ENCODE peak calls at places on chromosomes 13 and 19, in four cellular contexts. S is H1, F is K562, V is HepG2. E is an unnamed sample.

GRCh38 chr19:7986321-7987083 is 18.9 kb downstream of the ELAVL1 start:
- DNase-seq in V (no peak), S (no peak), F (no peak), E (no peak)

GRCh38 chr19:29809795-29810503 is 1.8 kb upstream of the CCNE1 start:
- DNase-seq in S (no peak), F (no peak), V (no peak), E (no peak)

GRCh38 chr13:20609145-20609544 is 42.2 kb downstream of the IFT88 start:
- DNase-seq in V (no peak), F (no peak), S (no peak), E (no peak)

GRCh38 chr19:738509-739128 is 12.3 kb upstream of the MISP start:
- DNase-seq in V (peak; percentile 88), F (no peak), S (no peak), E (no peak)

GRCh38 chr19:6103217-6103644 is 7.1 kb downstream of the RFX2 start:
- DNase-seq in S (no peak), V (no peak), F (no peak), E (no peak)

GRCh38 chr19:56751078-56751489 is 79.5 kb upstream of the ZNF835 start:
- DNase-seq in F (no peak), V (peak; percentile 56), S (no peak), E (no peak)

GRCh38 chr19:36081385-36081784 is 26.7 kb downstream of the WDR62 start:
- DNase-seq in F (no peak), V (no peak), S (no peak), E (no peak)

GRCh38 chr13:80215368-80215767 is 125.6 kb downstream of the SPRY2 start:
- DNase-seq in V (no peak), S (no peak), F (no peak), E (no peak)

GRCh38 chr13:110012102-110012739 is 225.8 kb upstream of the IRS2 start:
- DNase-seq in S (no peak), F (no peak), V (peak; percentile 3), E (no peak)

GRCh38 chr13:78241278-78241919 is 322.8 kb upstream of the EDNRB start:
- DNase-seq in F (peak; percentile 6), V (peak; percentile 27), S (peak; percentile 17), E (no peak)

GRCh38 chr13:50936681-50937080 is 27.1 kb downstream of the RNASEH2B start:
- DNase-seq in F (no peak), S (no peak), V (no peak), E (no peak)

GRCh38 chr13:113860051-113860471 is 3.8 kb downstream of the GAS6 start:
- DNase-seq in S (no peak), F (no peak), V (peak; percentile 34), E (no peak)

GRCh38 chr19:47047931-47048399 is 459 bp downstream of the TMEM160 start:
- DNase-seq in F (peak; percentile 98), V (peak; percentile 93), S (peak; percentile 63), E (peak; percentile 64)

GRCh38 chr19:55253842-55254624 is 4.8 kb downstream of the PPP6R1 start:
- DNase-seq in F (no peak), S (no peak), V (no peak), E (peak; percentile 77)

GRCh38 chr13:74705438-74705837 is 571.2 kb upstream of the KLF12 start:
- DNase-seq in S (no peak), V (no peak), F (no peak), E (no peak)

GRCh38 chr19:1654178-1654792 is 1.9 kb upstream of the TCF3 start:
- DNase-seq in S (no peak), V (no peak), F (no peak), E (no peak)

GRCh38 chr19:7326105-7326877 is 22.4 kb upstream of the ARHGEF18 start:
- DNase-seq in V (peak; percentile 56), F (peak; percentile 74), S (peak; percentile 89), E (no peak)

GRCh38 chr13:112638919-112639318 is 50.9 kb upstream of the ATP11A start:
- DNase-seq in V (no peak), S (no peak), F (no peak), E (no peak)

GRCh38 chr19:13783565-13784500 is 9.6 kb downstream of the C19orf53 start:
- DNase-seq in V (no peak), S (no peak), F (no peak), E (no peak)

GRCh38 chr19:15249912-15250634 is 17.8 kb upstream of the EPHX3 start:
- DNase-seq in V (no peak), F (no peak), S (no peak), E (no peak)

GRCh38 chr19:55545443-55545842 is at the start of gene SBK3:
- DNase-seq in F (no peak), V (no peak), S (no peak), E (no peak)

GRCh38 chr13:61760102-61760501 is 344.5 kb upstream of the PCDH20 start:
- DNase-seq in S (no peak), F (no peak), V (no peak), E (no peak)

GRCh38 chr13:28805193-28805819 is 14.8 kb upstream of the MTUS2 start:
- DNase-seq in F (peak; percentile 20), V (no peak), S (no peak), E (no peak)

GRCh38 chr19:1853295-1854031 is 5.2 kb upstream of the REXO1 start:
- DNase-seq in V (peak; percentile 76), F (peak; percentile 61), S (no peak), E (peak; percentile 43)

GRCh38 chr13:113756441-113757097 is 2.5 kb upstream of the TMEM255B start:
- DNase-seq in S (no peak), F (no peak), V (no peak), E (no peak)

GRCh38 chr13:22173605-22174004 is 502.7 kb downstream of the FGF9 start:
- DNase-seq in F (no peak), V (no peak), S (no peak), E (no peak)

GRCh38 chr13:27549406-27549981 is 70.8 kb downstream of the LNX2 start:
- DNase-seq in F (no peak), S (no peak), V (no peak), E (no peak)

GRCh38 chr13:29428310-29428991 is 167.0 kb downstream of the SLC7A1 start:
- DNase-seq in S (peak; percentile 25), V (no peak), F (no peak), E (no peak)

GRCh38 chr13:97855570-97855970 is 97.9 kb upstream of the IPO5 start:
- DNase-seq in F (peak; percentile 58), V (peak; percentile 55), S (no peak), E (peak; percentile 13)

GRCh38 chr19:53389591-53390377 is 5.2 kb upstream of the ZNF765 start:
- DNase-seq in V (no peak), S (peak; percentile 87), F (peak; percentile 50), E (no peak)

GRCh38 chr19:1980068-1980467 is 35.4 kb downstream of the BTBD2 start:
- DNase-seq in F (no peak), S (no peak), V (no peak), E (no peak)

GRCh38 chr13:99124046-99124400 is 76.6 kb upstream of the UBAC2 start:
- DNase-seq in F (no peak), V (no peak), S (no peak), E (no peak)

GRCh38 chr19:11373166-11373884 is 1.1 kb upstream of the SWSAP1 start:
- DNase-seq in V (no peak), F (no peak), S (no peak), E (no peak)

DNA sequence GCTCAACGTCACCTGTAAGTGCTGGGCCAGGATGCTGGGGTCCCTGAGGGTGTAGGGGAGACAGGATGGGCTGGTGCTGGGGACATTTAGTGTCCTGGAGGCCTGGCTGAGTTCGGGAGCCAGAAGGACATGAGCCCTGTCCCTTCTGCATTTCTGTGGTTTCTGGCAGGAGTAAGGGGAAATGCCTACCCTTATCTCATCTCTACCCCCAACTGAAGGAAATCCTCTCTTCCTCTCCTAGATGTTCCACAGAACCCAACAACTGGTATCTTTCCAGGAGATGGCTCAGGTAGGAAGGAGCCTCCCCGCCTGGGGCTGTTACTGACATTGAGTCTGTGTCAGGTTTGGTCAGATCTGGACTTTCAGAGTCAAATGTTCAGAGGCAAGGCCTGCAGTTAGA is 1.2 kb downstream of the CD33 start:
- DNase-seq in F (no peak), S (no peak), V (no peak), E (no peak)
- TF ChIP-seq HDAC6 in F (no peak), S (no peak), V (no peak), E (no peak)

GRCh38 chr13:40161008-40161694 is 505.3 kb downstream of the FOXO1 start:
- DNase-seq in V (no peak), S (no peak), F (no peak), E (no peak)
- TF ChIP-seq HDAC6 in V (no peak), S (no peak), F (no peak), E (no peak)

DNA sequence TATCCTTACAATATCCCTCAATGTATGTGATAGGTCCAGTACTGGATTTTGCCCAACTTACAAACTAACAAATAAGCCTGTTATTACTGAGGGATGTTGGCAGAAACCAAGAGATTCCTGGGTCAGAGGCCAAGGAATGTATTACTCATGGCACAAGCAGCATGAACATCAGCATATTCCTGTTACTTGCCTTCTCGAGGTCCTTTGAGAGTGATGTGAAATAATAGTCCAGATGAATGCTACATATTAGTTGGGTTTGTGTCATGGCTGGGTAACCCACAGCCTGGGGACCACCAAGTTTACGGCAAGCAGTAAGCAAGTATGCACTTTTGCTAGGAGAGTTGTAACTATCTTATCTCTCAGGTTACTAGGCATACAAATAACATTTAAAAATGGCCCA is 384.5 kb upstream of the GPC6 start:
- DNase-seq in S (no peak), F (no peak), V (no peak), E (no peak)
- TF ChIP-seq HDAC6 in S (no peak), F (no peak), V (no peak), E (no peak)

DNA sequence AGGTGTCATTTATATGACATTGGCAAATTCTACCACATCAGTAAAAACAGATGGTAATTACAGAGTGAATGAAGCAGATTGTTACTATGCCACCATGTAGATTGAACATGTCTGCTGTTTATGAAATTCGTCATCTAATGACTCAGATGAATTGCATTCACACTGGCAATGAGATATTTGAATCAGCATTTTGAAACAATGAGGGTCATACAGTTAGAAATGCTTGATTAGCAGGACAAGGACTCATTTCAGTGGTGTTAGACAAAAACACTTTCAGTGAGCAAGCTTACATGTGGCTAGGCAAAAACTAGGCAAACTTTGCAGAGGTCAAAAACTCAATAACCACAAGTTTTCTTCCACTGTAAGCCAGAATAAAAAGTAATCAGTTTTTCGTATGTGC is 1165.0 kb downstream of the SLITRK1 start:
- DNase-seq in S (no peak), F (no peak), V (no peak), E (no peak)
- TF ChIP-seq HDAC6 in S (no peak), F (no peak), V (no peak), E (no peak)

DNA sequence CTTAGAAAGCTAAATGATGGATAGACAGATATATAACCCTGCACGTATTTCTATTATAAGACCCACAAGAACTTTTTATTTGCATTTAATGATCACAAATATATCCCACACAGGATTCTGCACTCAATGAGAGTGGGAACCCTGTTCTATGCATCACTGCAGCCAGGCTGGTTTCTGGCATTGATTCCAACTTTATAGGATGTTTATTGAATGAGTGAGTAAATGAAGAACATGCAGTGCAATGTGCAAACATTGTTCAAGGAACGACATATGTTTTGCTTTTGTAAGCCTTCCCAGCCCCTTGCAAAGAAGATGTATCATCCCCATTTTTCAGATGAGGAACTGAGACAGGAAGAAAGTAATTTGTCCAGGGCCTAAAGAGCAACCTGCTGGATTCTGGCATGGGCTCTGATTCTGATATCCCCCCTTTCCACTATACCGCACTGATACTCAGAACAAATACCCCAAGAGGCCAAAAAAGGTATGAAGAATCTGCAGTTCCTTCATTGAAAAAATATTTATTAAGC is 246.3 kb downstream of the LACC1 start:
- DNase-seq in V (no peak), S (no peak), F (no peak), E (no peak)
- TF ChIP-seq HDAC6 in V (no peak), S (no peak), F (no peak), E (no peak)

E was measured in GM12878.